ENCODE peak calls at places on chromosome 6, in five cellular contexts. One of them, this sample, is unnamed.

GRCh38 chr6:31888281-31889258 is 8.9 kb downstream of the EHMT2 start:
- DNase-seq in HL-60: no peak
- DNase-seq in B cell: peak
- DNase-seq in GM13977: peak
- DNase-seq in right lobe of liver: no peak
- DNase-seq in this sample: peak

GRCh38 chr6:17700421-17701416 is 6.0 kb downstream of the NUP153 start:
- DNase-seq in HL-60: no peak
- DNase-seq in right lobe of liver: no peak
- DNase-seq in B cell: no peak
- DNase-seq in GM13977: no peak
- DNase-seq in this sample: no peak

GRCh38 chr6:24228681-24229255 is 102.8 kb downstream of the NRSN1 start:
- DNase-seq in HL-60: no peak
- DNase-seq in GM13977: no peak
- DNase-seq in B cell: no peak
- DNase-seq in right lobe of liver: no peak
- DNase-seq in this sample: peak

GRCh38 chr6:6678811-6679210 is 90.3 kb downstream of the LY86 start:
- DNase-seq in GM13977: no peak
- DNase-seq in right lobe of liver: no peak
- DNase-seq in HL-60: no peak
- DNase-seq in B cell: no peak
- DNase-seq in this sample: no peak

GRCh38 chr6:143531720-143532504 is 20.4 kb upstream of the FUCA2 start:
- DNase-seq in right lobe of liver: no peak
- DNase-seq in GM13977: no peak
- DNase-seq in HL-60: no peak
- DNase-seq in B cell: no peak
- DNase-seq in this sample: no peak

GRCh38 chr6:45845546-45845945 is 170.1 kb downstream of the CLIC5 start:
- DNase-seq in GM13977: no peak
- DNase-seq in HL-60: no peak
- DNase-seq in B cell: no peak
- DNase-seq in right lobe of liver: no peak
- DNase-seq in this sample: peak

GRCh38 chr6:2099870-2100269 is 145.5 kb downstream of the GMDS start:
- DNase-seq in HL-60: no peak
- DNase-seq in B cell: no peak
- DNase-seq in right lobe of liver: no peak
- DNase-seq in GM13977: no peak
- DNase-seq in this sample: no peak

GRCh38 chr6:167270499-167271307 is 20.4 kb upstream of the UNC93A start:
- DNase-seq in GM13977: no peak
- DNase-seq in B cell: no peak
- DNase-seq in HL-60: no peak
- DNase-seq in right lobe of liver: no peak
- DNase-seq in this sample: no peak

GRCh38 chr6:12170351-12171079 is 119.6 kb upstream of the EDN1 start:
- DNase-seq in GM13977: no peak
- DNase-seq in B cell: no peak
- DNase-seq in right lobe of liver: no peak
- DNase-seq in HL-60: no peak
- DNase-seq in this sample: peak

GRCh38 chr6:111874030-111874425 is 776 bp upstream of the FYN start:
- DNase-seq in right lobe of liver: no peak
- DNase-seq in B cell: no peak
- DNase-seq in GM13977: peak
- DNase-seq in HL-60: no peak
- DNase-seq in this sample: no peak

GRCh38 chr6:145042559-145042958 is 692.8 kb downstream of the EPM2A start:
- DNase-seq in B cell: no peak
- DNase-seq in GM13977: no peak
- DNase-seq in right lobe of liver: no peak
- DNase-seq in HL-60: no peak
- DNase-seq in this sample: no peak
- TF ChIP-seq CTCF in B cell: no peak
- TF ChIP-seq CTCF in GM13977: no peak
- TF ChIP-seq CTCF in right lobe of liver: no peak
- TF ChIP-seq CTCF in HL-60: no peak
- TF ChIP-seq CTCF in this sample: no peak

DNA sequence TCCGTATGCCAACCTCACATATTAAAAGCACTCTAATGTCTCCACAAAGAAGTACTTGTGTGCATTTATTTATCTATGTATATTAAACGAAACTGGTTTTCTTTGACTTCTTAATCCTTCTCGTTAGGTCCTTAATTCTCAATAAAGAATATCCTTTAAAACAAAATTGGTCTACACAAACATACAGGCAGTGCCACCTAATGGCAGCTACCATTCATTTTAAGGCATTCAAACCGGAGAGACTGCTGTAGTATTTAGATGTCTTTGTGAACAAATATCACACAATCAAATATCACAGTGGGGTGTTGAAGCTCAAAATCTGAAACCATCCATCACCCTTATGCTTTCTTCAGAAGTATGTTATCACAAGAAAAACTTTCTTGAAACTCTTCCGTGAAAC is 96.6 kb upstream of the IRAK1BP1 start:
- DNase-seq in HL-60: no peak
- DNase-seq in right lobe of liver: no peak
- DNase-seq in GM13977: no peak
- DNase-seq in B cell: no peak
- DNase-seq in this sample: no peak
- TF ChIP-seq CTCF in HL-60: no peak
- TF ChIP-seq CTCF in right lobe of liver: peak
- TF ChIP-seq CTCF in GM13977: no peak
- TF ChIP-seq CTCF in B cell: no peak
- TF ChIP-seq CTCF in this sample: no peak

GRCh38 chr6:35755525-35755924 is 18.7 kb downstream of the ARMC12 start:
- DNase-seq in GM13977: no peak
- DNase-seq in B cell: no peak
- DNase-seq in right lobe of liver: no peak
- DNase-seq in HL-60: no peak
- DNase-seq in this sample: no peak

GRCh38 chr6:35752330-35752729 is 15.5 kb downstream of the ARMC12 start:
- DNase-seq in GM13977: no peak
- DNase-seq in HL-60: no peak
- DNase-seq in right lobe of liver: no peak
- DNase-seq in B cell: no peak
- DNase-seq in this sample: no peak

GRCh38 chr6:35759401-35759800 is 17.0 kb upstream of the CLPSL2 start:
- DNase-seq in GM13977: no peak
- DNase-seq in right lobe of liver: no peak
- DNase-seq in HL-60: no peak
- DNase-seq in B cell: no peak
- DNase-seq in this sample: no peak

GRCh38 chr6:35754452-35755321 is 17.9 kb downstream of the ARMC12 start:
- DNase-seq in GM13977: no peak
- DNase-seq in right lobe of liver: no peak
- DNase-seq in B cell: no peak
- DNase-seq in HL-60: no peak
- DNase-seq in this sample: no peak

GRCh38 chr6:35757461-35758123 is 18.8 kb upstream of the CLPSL2 start:
- DNase-seq in B cell: no peak
- DNase-seq in HL-60: no peak
- DNase-seq in GM13977: no peak
- DNase-seq in right lobe of liver: no peak
- DNase-seq in this sample: peak
- TF ChIP-seq CTCF in B cell: peak
- TF ChIP-seq CTCF in HL-60: peak
- TF ChIP-seq CTCF in GM13977: peak
- TF ChIP-seq CTCF in right lobe of liver: peak
- TF ChIP-seq CTCF in this sample: peak

DNA sequence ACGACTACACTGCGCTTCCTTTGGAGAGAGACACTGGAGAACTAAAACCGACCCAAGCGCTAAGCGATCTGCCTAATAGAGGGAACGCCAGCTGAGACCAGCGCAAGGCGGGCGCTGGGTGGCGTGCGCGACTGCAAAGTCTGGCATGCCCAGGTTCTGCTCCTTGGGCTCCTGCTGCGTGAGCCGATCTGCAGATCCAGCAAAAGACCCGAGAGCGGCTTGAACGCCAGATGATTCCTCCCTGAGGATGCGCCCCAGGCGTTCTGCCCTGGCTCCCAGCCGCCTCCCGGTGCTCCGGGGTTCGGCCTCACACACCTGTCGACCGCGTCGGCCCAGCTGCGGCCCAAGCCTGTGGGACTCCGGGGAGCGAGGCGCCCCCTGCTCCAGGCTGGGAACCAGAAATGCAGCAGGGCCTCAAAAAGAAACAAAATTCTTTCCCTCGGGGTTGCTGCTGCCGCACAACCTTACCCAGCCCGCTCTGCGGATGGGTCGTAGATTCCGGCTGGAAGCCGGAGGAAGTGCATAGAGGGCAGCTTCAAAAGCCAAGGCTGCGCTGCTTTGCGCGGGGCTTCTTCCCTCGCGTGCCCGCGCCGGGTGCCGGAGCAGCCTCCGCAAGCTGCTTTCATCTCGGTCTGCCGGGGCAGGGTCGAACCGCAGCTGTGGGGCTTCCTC is 17.9 kb upstream of the PRDM13 start:
- DNase-seq in right lobe of liver: peak
- DNase-seq in B cell: peak
- DNase-seq in GM13977: peak
- DNase-seq in HL-60: peak
- DNase-seq in this sample: peak
- TF ChIP-seq CTCF in right lobe of liver: peak
- TF ChIP-seq CTCF in B cell: peak
- TF ChIP-seq CTCF in GM13977: peak
- TF ChIP-seq CTCF in HL-60: peak
- TF ChIP-seq CTCF in this sample: peak

GRCh38 chr6:142408409-142408808 is 106.6 kb downstream of the ADGRG6 start:
- DNase-seq in right lobe of liver: no peak
- DNase-seq in GM13977: no peak
- DNase-seq in HL-60: no peak
- DNase-seq in B cell: no peak
- DNase-seq in this sample: no peak
- TF ChIP-seq CTCF in right lobe of liver: no peak
- TF ChIP-seq CTCF in GM13977: no peak
- TF ChIP-seq CTCF in HL-60: no peak
- TF ChIP-seq CTCF in B cell: no peak
- TF ChIP-seq CTCF in this sample: no peak

GRCh38 chr6:132612449-132613116 is 11.5 kb downstream of the TAAR2 start:
- DNase-seq in right lobe of liver: no peak
- DNase-seq in GM13977: no peak
- DNase-seq in B cell: no peak
- DNase-seq in HL-60: no peak
- DNase-seq in this sample: no peak
- TF ChIP-seq CTCF in right lobe of liver: no peak
- TF ChIP-seq CTCF in GM13977: no peak
- TF ChIP-seq CTCF in B cell: no peak
- TF ChIP-seq CTCF in HL-60: no peak
- TF ChIP-seq CTCF in this sample: no peak

GRCh38 chr6:133646021-133646682 is 242.8 kb upstream of the TCF21 start:
- DNase-seq in GM13977: no peak
- DNase-seq in B cell: no peak
- DNase-seq in HL-60: no peak
- DNase-seq in right lobe of liver: no peak
- DNase-seq in this sample: peak
- TF ChIP-seq CTCF in GM13977: no peak
- TF ChIP-seq CTCF in B cell: no peak
- TF ChIP-seq CTCF in HL-60: no peak
- TF ChIP-seq CTCF in right lobe of liver: no peak
- TF ChIP-seq CTCF in this sample: no peak

GRCh38 chr6:22907085-22907484 is 337.7 kb downstream of the HDGFL1 start:
- DNase-seq in right lobe of liver: no peak
- DNase-seq in HL-60: no peak
- DNase-seq in GM13977: no peak
- DNase-seq in B cell: no peak
- DNase-seq in this sample: no peak
- TF ChIP-seq CTCF in right lobe of liver: no peak
- TF ChIP-seq CTCF in HL-60: no peak
- TF ChIP-seq CTCF in GM13977: no peak
- TF ChIP-seq CTCF in B cell: no peak
- TF ChIP-seq CTCF in this sample: no peak

GRCh38 chr6:115643762-115644161 is 416.9 kb downstream of the FRK start:
- DNase-seq in B cell: no peak
- DNase-seq in GM13977: no peak
- DNase-seq in HL-60: no peak
- DNase-seq in right lobe of liver: no peak
- DNase-seq in this sample: peak
- TF ChIP-seq CTCF in B cell: no peak
- TF ChIP-seq CTCF in GM13977: no peak
- TF ChIP-seq CTCF in HL-60: no peak
- TF ChIP-seq CTCF in right lobe of liver: no peak
- TF ChIP-seq CTCF in this sample: no peak